ENCODE peak calls at places on chromosomes 3 and 15, in eight cellular contexts. T is HepG2, U is neuronal stem cell, H is GM12878, J is GM23248, G is fibroblast of lung, C is PC-3, D is IMR-90. O is an unnamed sample.

GRCh38 chr3:133014325-133014724 is 23.9 kb upstream of the TMEM108 start:
- DNase-seq in U (no peak), H (no peak), J (no peak), C (no peak), T (no peak), G (no peak), D (no peak), O (no peak)

GRCh38 chr3:138172625-138173024 is 2.1 kb downstream of the DBR1 start:
- DNase-seq in D (no peak), H (no peak), C (no peak), J (no peak), T (no peak), G (no peak), U (no peak), O (no peak)

GRCh38 chr3:52319921-52320595 is 3.9 kb downstream of the DNAH1 start:
- DNase-seq in D (no peak), U (no peak), T (no peak), G (no peak), H (no peak), J (no peak), C (no peak), O (no peak)

GRCh38 chr15:31306426-31307269 is 20.0 kb upstream of the KLF13 start:
- DNase-seq in C (no peak), H (no peak), D (no peak), J (no peak), T (no peak), G (peak; percentile 33), U (peak; percentile 90), O (no peak)

GRCh38 chr15:78981532-78982313 is 36.9 kb upstream of the CTSH start:
- DNase-seq in D (no peak), U (no peak), H (no peak), T (no peak), J (no peak), G (no peak), C (no peak), O (no peak)

GRCh38 chr3:187706966-187707365 is 4.6 kb upstream of the RTP2 start:
- DNase-seq in G (no peak), D (no peak), H (no peak), U (no peak), C (no peak), J (peak; percentile 22), T (no peak), O (no peak)

GRCh38 chr3:25548836-25549235 is 115.9 kb downstream of the TOP2B start:
- DNase-seq in G (peak; percentile 59), J (no peak), T (no peak), U (no peak), H (no peak), D (no peak), C (no peak), O (no peak)

GRCh38 chr15:91214675-91215590 is 114.9 kb downstream of the SV2B start:
- DNase-seq in G (no peak), T (no peak), D (no peak), C (no peak), U (no peak), H (no peak), J (no peak), O (no peak)

GRCh38 chr3:16871915-16872842 is 12.6 kb upstream of the PLCL2 start:
- DNase-seq in T (no peak), D (no peak), J (peak; percentile 35), G (peak; percentile 60), H (no peak), C (peak; percentile 80), U (no peak), O (no peak)

GRCh38 chr15:74631087-74631385 is 15.4 kb downstream of the CLK3 start:
- DNase-seq in U (no peak), J (no peak), T (no peak), D (no peak), G (no peak), C (no peak), H (no peak), O (no peak)

GRCh38 chr15:91075761-91076160 is 24.3 kb upstream of the SV2B start:
- DNase-seq in C (no peak), G (no peak), U (no peak), T (no peak), J (no peak), H (no peak), D (no peak), O (no peak)

GRCh38 chr15:68989876-68990754 is 24.4 kb upstream of the NOX5 start:
- DNase-seq in T (no peak), H (no peak), D (no peak), G (no peak), U (no peak), J (no peak), C (no peak), O (no peak)

GRCh38 chr15:73323374-73323955 is 45.3 kb downstream of the HCN4 start:
- DNase-seq in T (no peak), H (no peak), D (no peak), J (no peak), U (no peak), C (no peak), G (no peak), O (no peak)

GRCh38 chr3:44418549-44418948 is 58.9 kb downstream of the ZNF445 start:
- DNase-seq in D (no peak), H (no peak), U (no peak), C (peak; percentile 10), G (no peak), J (no peak), T (peak; percentile 26), O (no peak)

GRCh38 chr15:48631191-48631770 is 14.2 kb downstream of the FBN1 start:
- DNase-seq in U (no peak), T (no peak), C (no peak), G (peak; percentile 50), D (peak; percentile 32), J (peak; percentile 76), H (no peak), O (no peak)

GRCh38 chr3:186442162-186442561 is 80.1 kb upstream of the DGKG start:
- DNase-seq in H (no peak), D (no peak), C (no peak), T (no peak), J (no peak), G (no peak), U (no peak), O (no peak)

GRCh38 chr15:40978141-40978540 is 24.9 kb downstream of the CHAC1 start:
- DNase-seq in C (no peak), D (no peak), H (no peak), T (no peak), J (no peak), U (no peak), G (no peak), O (no peak)
- H3K36me3 ChIP-seq in C (peaks cover 64% of the 10 kb centered on the region), D (peaks cover 59% of the 10 kb centered on the region), H (peaks cover 6% of the 10 kb centered on the region), T (peaks cover 67% of the 10 kb centered on the region), J (peaks cover 36% of the 10 kb centered on the region), U (peaks cover 35% of the 10 kb centered on the region), G (peaks cover 25% of the 10 kb centered on the region), O (peaks cover 12% of the 10 kb centered on the region)

DNA sequence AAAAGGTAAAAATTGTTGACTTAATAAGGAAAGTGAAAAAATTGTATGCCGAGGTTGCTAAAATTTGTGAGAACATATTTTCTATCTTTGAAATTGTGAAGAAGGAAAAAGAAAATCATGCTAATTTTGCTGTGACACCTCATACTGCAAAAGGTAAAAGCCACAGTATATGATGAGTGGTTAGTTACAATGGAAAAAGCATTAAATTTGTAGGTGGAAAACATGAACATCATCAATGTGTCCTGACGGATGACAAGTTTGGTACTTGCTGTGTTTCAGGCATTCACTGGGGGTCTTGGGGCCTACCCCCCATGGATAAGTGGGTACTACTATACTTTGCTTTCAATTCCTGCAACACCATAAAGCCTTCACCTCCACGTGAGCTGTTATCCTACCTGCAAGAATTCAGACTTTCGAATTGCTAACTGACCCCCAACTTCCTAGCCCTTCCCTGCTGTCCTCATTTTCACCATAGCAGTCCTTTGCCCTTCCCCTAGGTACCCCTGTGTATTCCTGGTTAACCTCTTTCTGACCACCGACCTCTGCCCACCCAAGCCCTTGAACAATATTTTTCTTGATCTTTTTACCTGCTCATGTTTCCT is 62.4 kb downstream of the RAB7A start:
- DNase-seq in C (no peak), T (no peak), D (no peak), U (no peak), J (no peak), H (no peak), G (no peak), O (no peak)
- H3K27ac ChIP-seq in C (peak overlapping the region; percentile 19), T (no peak overlapping the region), D (no peak overlapping the region), U (no peak overlapping the region), J (peak overlapping the region; percentile 15), H (peak overlapping the region; percentile 74), G (no peak overlapping the region), O (peak overlapping the region; percentile 27)

GRCh38 chr3:46986782-46987484 is 7.5 kb downstream of the NBEAL2 start:
- DNase-seq in G (no peak), T (no peak), U (no peak), H (no peak), C (no peak), J (no peak), D (no peak), O (no peak)
- H3K9ac ChIP-seq in G (no peak overlapping the region), T (no peak overlapping the region), U (no peak overlapping the region), H (peak overlapping the region; percentile 3), C (no peak overlapping the region), J (no peak overlapping the region), D (no peak overlapping the region), O (peak overlapping the region; percentile 35)

GRCh38 chr3:39184968-39185285 is 7.5 kb downstream of the XIRP1 start:
- DNase-seq in D (no peak), G (no peak), U (no peak), C (no peak), J (no peak), H (no peak), T (no peak), O (no peak)

GRCh38 chr3:39185326-39185958 is 7.0 kb downstream of the XIRP1 start:
- DNase-seq in H (no peak), T (no peak), C (no peak), D (no peak), U (no peak), J (no peak), G (no peak), O (no peak)

GRCh38 chr3:39185959-39186691 is 6.3 kb downstream of the XIRP1 start:
- DNase-seq in C (no peak), G (no peak), D (no peak), J (no peak), H (no peak), U (no peak), T (no peak), O (no peak)

GRCh38 chr3:39183231-39184080 is 8.9 kb downstream of the XIRP1 start:
- DNase-seq in T (no peak), C (no peak), J (no peak), U (no peak), D (no peak), G (no peak), H (no peak), O (no peak)

DNA sequence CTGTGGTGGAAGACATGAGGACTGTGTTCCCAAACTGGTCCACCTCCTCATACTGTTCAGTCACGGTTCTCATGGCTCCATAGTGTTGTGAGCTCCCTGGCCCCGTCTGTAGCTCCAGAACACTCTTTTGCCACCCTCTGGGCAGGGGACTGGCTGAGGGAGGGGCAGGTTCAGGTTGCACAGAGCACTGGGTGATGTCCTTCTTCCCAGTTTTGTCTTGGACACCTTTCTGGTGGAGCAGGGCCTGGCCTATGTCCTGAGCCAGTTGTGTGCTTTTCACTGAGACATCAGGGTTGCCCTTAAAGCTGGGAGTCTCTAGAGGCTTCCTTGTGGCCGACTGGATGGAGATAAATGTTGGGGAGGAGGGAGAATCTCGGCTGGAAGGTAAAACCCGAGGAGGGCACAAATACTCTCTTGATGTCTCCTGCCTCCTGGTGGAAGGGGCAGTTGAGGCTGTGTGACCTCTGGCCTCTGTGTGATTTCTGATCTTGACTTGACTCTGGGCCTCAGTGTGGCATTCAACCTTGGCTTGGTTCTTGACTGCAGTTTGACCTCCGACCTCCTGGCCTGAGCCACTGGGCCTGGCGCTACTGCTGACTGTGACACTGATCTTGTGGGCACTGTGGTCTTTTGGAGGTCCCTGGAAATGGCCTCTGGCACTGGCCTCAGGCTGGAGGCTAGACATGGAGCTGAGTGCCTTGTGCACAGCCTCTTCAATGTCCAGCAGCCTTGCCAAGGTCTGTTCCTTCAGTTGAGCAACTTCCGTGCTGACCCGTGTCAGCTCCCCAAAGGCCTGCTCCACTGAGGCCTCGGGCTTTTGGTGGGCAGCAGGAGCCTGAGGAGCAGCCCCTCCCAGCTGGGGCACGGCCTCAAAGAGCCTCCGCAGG is 8.1 kb downstream of the XIRP1 start:
- DNase-seq in D (no peak), G (no peak), H (no peak), U (no peak), T (no peak), C (no peak), J (no peak), O (no peak)
- H3K36me3 ChIP-seq in D (no peaks in the 10 kb centered on the region), G (no peaks in the 10 kb centered on the region), H (no peaks in the 10 kb centered on the region), U (no peaks in the 10 kb centered on the region), T (no peaks in the 10 kb centered on the region), C (no peaks in the 10 kb centered on the region), J (no peaks in the 10 kb centered on the region), O (no peaks in the 10 kb centered on the region)